ENCODE peak calls at places on chromosome 5, in four cellular contexts. One of them, this sample, is unnamed.

GRCh38 chr5:92518318-92518913 is 1062.6 kb downstream of the NR2F1-AS1 start:
- DNase-seq in head of caudate nucleus: no peak
- DNase-seq in effector memory CD8-positive, alpha-beta T cell: no peak
- DNase-seq in activated CD8-positive, alpha-beta memory T cell treated with anti-CD3 and anti-CD28 coated beads for 1 hour: no peak
- DNase-seq in this sample: no peak

GRCh38 chr5:141326088-141326854 is 4.0 kb upstream of the PCDHGA1 start:
- DNase-seq in head of caudate nucleus: peak
- DNase-seq in effector memory CD8-positive, alpha-beta T cell: peak
- DNase-seq in activated CD8-positive, alpha-beta memory T cell treated with anti-CD3 and anti-CD28 coated beads for 1 hour: peak
- DNase-seq in this sample: peak

GRCh38 chr5:118980438-118980837 is 7.9 kb downstream of the DTWD2 start:
- DNase-seq in head of caudate nucleus: no peak
- DNase-seq in effector memory CD8-positive, alpha-beta T cell: no peak
- DNase-seq in activated CD8-positive, alpha-beta memory T cell treated with anti-CD3 and anti-CD28 coated beads for 1 hour: no peak
- DNase-seq in this sample: no peak

GRCh38 chr5:117732264-117732663 is 1157.6 kb upstream of the SEMA6A start:
- DNase-seq in head of caudate nucleus: no peak
- DNase-seq in effector memory CD8-positive, alpha-beta T cell: no peak
- DNase-seq in activated CD8-positive, alpha-beta memory T cell treated with anti-CD3 and anti-CD28 coated beads for 1 hour: no peak
- DNase-seq in this sample: no peak

GRCh38 chr5:8756498-8757084 is 789.3 kb downstream of the SEMA5A start:
- DNase-seq in head of caudate nucleus: peak
- DNase-seq in effector memory CD8-positive, alpha-beta T cell: no peak
- DNase-seq in activated CD8-positive, alpha-beta memory T cell treated with anti-CD3 and anti-CD28 coated beads for 1 hour: no peak
- DNase-seq in this sample: no peak

GRCh38 chr5:150411245-150411979 is 1.3 kb downstream of the CD74 start:
- DNase-seq in head of caudate nucleus: peak
- DNase-seq in effector memory CD8-positive, alpha-beta T cell: peak
- DNase-seq in activated CD8-positive, alpha-beta memory T cell treated with anti-CD3 and anti-CD28 coated beads for 1 hour: peak
- DNase-seq in this sample: peak

GRCh38 chr5:137734962-137735530 is 843 bp downstream of the KLHL3 start:
- DNase-seq in head of caudate nucleus: peak
- DNase-seq in effector memory CD8-positive, alpha-beta T cell: no peak
- DNase-seq in activated CD8-positive, alpha-beta memory T cell treated with anti-CD3 and anti-CD28 coated beads for 1 hour: no peak
- DNase-seq in this sample: no peak

GRCh38 chr5:167934561-167934971 is 356.9 kb upstream of the WWC1 start:
- DNase-seq in head of caudate nucleus: peak
- DNase-seq in effector memory CD8-positive, alpha-beta T cell: no peak
- DNase-seq in activated CD8-positive, alpha-beta memory T cell treated with anti-CD3 and anti-CD28 coated beads for 1 hour: no peak
- DNase-seq in this sample: no peak

GRCh38 chr5:30405821-30406220 is 787.7 kb upstream of the CDH6 start:
- DNase-seq in head of caudate nucleus: no peak
- DNase-seq in effector memory CD8-positive, alpha-beta T cell: no peak
- DNase-seq in activated CD8-positive, alpha-beta memory T cell treated with anti-CD3 and anti-CD28 coated beads for 1 hour: no peak
- DNase-seq in this sample: no peak

GRCh38 chr5:112957970-112958773 is 18.4 kb upstream of the DCP2 start:
- DNase-seq in head of caudate nucleus: no peak
- DNase-seq in effector memory CD8-positive, alpha-beta T cell: no peak
- DNase-seq in activated CD8-positive, alpha-beta memory T cell treated with anti-CD3 and anti-CD28 coated beads for 1 hour: no peak
- DNase-seq in this sample: no peak

GRCh38 chr5:148957591-148958202 is 105.2 kb downstream of the SH3TC2 start:
- DNase-seq in head of caudate nucleus: no peak
- DNase-seq in effector memory CD8-positive, alpha-beta T cell: peak
- DNase-seq in activated CD8-positive, alpha-beta memory T cell treated with anti-CD3 and anti-CD28 coated beads for 1 hour: peak
- DNase-seq in this sample: peak